ENCODE peak calls at places on chromosomes 2 and 18, in seven cellular contexts. C, K, O, U, V, G and Y are unnamed samples.

GRCh38 chr2:4763009-4763408 is 929.2 kb upstream of the SOX11 start:
- DNase-seq in O (no peak), V (peak), C (peak), G (no peak), K (peak), U (peak), Y (no peak)

GRCh38 chr2:30965085-30965484 is 157.8 kb upstream of the CAPN13 start:
- DNase-seq in G (no peak), V (no peak), U (no peak), K (no peak), O (no peak), C (peak), Y (no peak)

GRCh38 chr2:230134496-230135073 is 65.9 kb upstream of the SLC16A14 start:
- DNase-seq in K (peak), C (no peak), V (no peak), G (no peak), O (peak), U (peak), Y (peak)

GRCh38 chr18:9209230-9209629 is 72.6 kb downstream of the ANKRD12 start:
- DNase-seq in V (no peak), G (no peak), O (peak), C (no peak), K (no peak), U (peak), Y (no peak)

GRCh38 chr2:12931211-12931844 is 214.6 kb downstream of the TRIB2 start:
- DNase-seq in K (peak), C (peak), U (peak), O (peak), V (peak), G (no peak), Y (peak)

GRCh38 chr2:67729474-67729873 is 332.3 kb downstream of the ETAA1 start:
- DNase-seq in U (no peak), O (no peak), G (no peak), C (no peak), V (no peak), K (no peak), Y (no peak)

GRCh38 chr2:218074031-218074430 is 5.0 kb downstream of the RUFY4 start:
- DNase-seq in G (no peak), V (no peak), O (peak), K (peak), U (no peak), C (peak), Y (no peak)

GRCh38 chr2:239002960-239003932 is 155.4 kb downstream of the TWIST2 start:
- DNase-seq in G (no peak), K (no peak), O (peak), V (no peak), C (peak), U (peak), Y (no peak)

GRCh38 chr2:68769586-68770270 is 35.1 kb downstream of the ARHGAP25 start:
- DNase-seq in O (no peak), K (no peak), U (no peak), C (no peak), G (no peak), V (no peak), Y (no peak)

GRCh38 chr2:128250409-128251025 is 68.2 kb downstream of the HS6ST1 start:
- DNase-seq in C (no peak), O (no peak), G (no peak), U (no peak), K (no peak), V (no peak), Y (no peak)

GRCh38 chr2:236600892-236601291 is 31.3 kb downstream of the ACKR3 start:
- DNase-seq in O (no peak), V (peak), U (no peak), G (peak), K (no peak), C (peak), Y (no peak)

GRCh38 chr2:37493425-37493824 is 149.0 kb downstream of the QPCT start:
- DNase-seq in O (no peak), G (no peak), C (no peak), V (no peak), U (no peak), K (no peak), Y (no peak)

GRCh38 chr2:240837621-240838020 is 17.6 kb upstream of the KIF1A start:
- DNase-seq in C (no peak), G (no peak), O (no peak), V (no peak), K (no peak), U (no peak), Y (no peak)

GRCh38 chr2:197993830-197994229 is 189.4 kb downstream of the PLCL1 start:
- DNase-seq in C (no peak), U (no peak), V (no peak), O (no peak), K (no peak), G (no peak), Y (peak)

GRCh38 chr2:223523541-223523940 is 78.6 kb downstream of the SCG2 start:
- DNase-seq in G (no peak), C (no peak), U (peak), V (no peak), O (peak), K (no peak), Y (peak)

GRCh38 chr18:51425889-51426288 is 228.4 kb upstream of the MEX3C start:
- DNase-seq in C (no peak), O (no peak), V (no peak), U (no peak), K (no peak), G (no peak), Y (no peak)

GRCh38 chr2:75560768-75561565 is at the start of gene EVA1A:
- DNase-seq in V (peak), O (peak), G (peak), U (peak), C (peak), K (no peak), Y (peak)

GRCh38 chr2:224401641-224402342 is at the start of gene FAM124B:
- DNase-seq in C (peak), V (peak), U (peak), G (peak), K (no peak), O (peak), Y (no peak)

GRCh38 chr2:217671871-217672270 is 330.9 kb downstream of the TNS1 start:
- DNase-seq in O (no peak), C (no peak), G (no peak), V (no peak), U (no peak), K (no peak), Y (no peak)

GRCh38 chr2:217466104-217466503 is 536.7 kb downstream of the TNS1 start:
- DNase-seq in U (no peak), G (no peak), V (no peak), O (no peak), C (no peak), K (no peak), Y (no peak)

GRCh38 chr2:95023222-95023597 is 2.3 kb upstream of the MAL start:
- DNase-seq in U (no peak), C (peak), K (peak), V (peak), G (no peak), O (no peak), Y (no peak)

GRCh38 chr2:232204457-232204931 is 174.1 kb upstream of the ALPP start:
- DNase-seq in O (peak), V (no peak), U (no peak), G (no peak), K (no peak), C (peak), Y (peak)

GRCh38 chr2:109513749-109514588 is 99.8 kb downstream of the SEPTIN10 start:
- DNase-seq in O (peak), V (no peak), K (no peak), U (peak), G (no peak), C (peak), Y (peak)

GRCh38 chr2:147182260-147182659 is 662.6 kb upstream of the ACVR2A start:
- DNase-seq in K (no peak), V (no peak), C (no peak), U (no peak), O (no peak), G (no peak), Y (no peak)

GRCh38 chr2:162092008-162092390 is 18.0 kb upstream of the DPP4 start:
- DNase-seq in K (no peak), V (no peak), O (no peak), C (no peak), G (no peak), U (no peak), Y (no peak)

GRCh38 chr18:8480506-8481328 is 128.5 kb upstream of the RAB12 start:
- DNase-seq in V (peak), O (peak), C (peak), G (no peak), U (peak), K (peak), Y (peak)

GRCh38 chr2:95799490-95799889 is 192.1 kb downstream of the ANKRD36C start:
- DNase-seq in U (no peak), G (no peak), O (no peak), K (no peak), C (no peak), V (no peak), Y (no peak)

GRCh38 chr2:28633739-28634138 is 117.9 kb upstream of the PPP1CB start:
- DNase-seq in C (peak), K (no peak), V (no peak), U (peak), G (no peak), O (peak), Y (peak)

GRCh38 chr2:11508279-11508678 is 25.6 kb upstream of the GREB1 start:
- DNase-seq in C (no peak), V (peak), U (peak), K (no peak), O (peak), G (no peak), Y (no peak)

GRCh38 chr18:36186461-36187137 is 698 bp upstream of the MOCOS start:
- DNase-seq in G (no peak), U (peak), V (no peak), K (no peak), O (no peak), C (peak), Y (no peak)